ENCODE peak calls at places on chromosomes 13 and 19, in six cellular contexts. R, Y, H, M, E and B are unnamed samples. For H3K4me1, the result is how much of the 10 kb centered on the place peaks cover.

GRCh38 chr13:112877976-112878955 is 90.7 kb upstream of the MCF2L start:
- DNase-seq in E (no peak), M (no peak), R (no peak), H (no peak), Y (no peak), B (no peak)

GRCh38 chr13:36571444-36571843 is 102.4 kb upstream of the SERTM1 start:
- DNase-seq in H (no peak), E (no peak), Y (no peak), R (no peak), M (no peak), B (no peak)

GRCh38 chr13:106567421-106568224 is at the start of gene ARGLU1:
- DNase-seq in H (peak), E (peak), M (peak), Y (peak), R (peak), B (peak)

GRCh38 chr13:91111476-91112190 is 235.9 kb upstream of the MIR17HG start:
- DNase-seq in E (no peak), H (no peak), Y (no peak), R (no peak), M (no peak), B (no peak)

GRCh38 chr13:93420206-93420605 is 193.6 kb downstream of the GPC6 start:
- DNase-seq in M (no peak), H (no peak), E (no peak), R (no peak), Y (no peak), B (no peak)

GRCh38 chr19:43594081-43594697 is 1.7 kb downstream of the IRGQ start:
- DNase-seq in E (no peak), Y (no peak), M (no peak), R (no peak), H (no peak), B (no peak)

GRCh38 chr19:49114630-49115363 is 627 bp downstream of the LIN7B start:
- DNase-seq in R (peak), M (peak), H (peak), E (peak), Y (peak), B (no peak)

GRCh38 chr13:105184221-105184620 is 1351.2 kb downstream of the EFNB2 start:
- DNase-seq in E (no peak), H (no peak), M (no peak), R (no peak), Y (no peak), B (no peak)

GRCh38 chr13:76725211-76725610 is 161.0 kb downstream of the KCTD12 start:
- DNase-seq in E (no peak), M (peak), R (no peak), H (no peak), Y (no peak), B (no peak)

GRCh38 chr19:48625891-48626327 is 6.6 kb downstream of the SPHK2 start:
- DNase-seq in E (no peak), R (peak), Y (peak), H (no peak), M (no peak), B (no peak)

GRCh38 chr19:5394907-5395505 is 54.4 kb upstream of the PTPRS start:
- DNase-seq in H (no peak), E (no peak), Y (no peak), M (no peak), R (no peak), B (no peak)

GRCh38 chr19:51690359-51691121 is 2.6 kb upstream of the SPACA6 start:
- DNase-seq in H (peak), E (no peak), Y (peak), M (peak), R (peak), B (no peak)

GRCh38 chr19:16131648-16132047 is 11.8 kb upstream of the HSH2D start:
- DNase-seq in M (no peak), H (no peak), R (no peak), E (no peak), Y (no peak), B (no peak)

GRCh38 chr13:108269601-108270328 is at the start of gene TNFSF13B:
- DNase-seq in H (peak), Y (peak), R (peak), E (peak), M (peak), B (no peak)

GRCh38 chr13:112813552-112813951 is 123.7 kb downstream of the ATP11A start:
- DNase-seq in M (no peak), R (peak), Y (no peak), E (no peak), H (no peak), B (no peak)

GRCh38 chr19:29680447-29680846 is 15.2 kb downstream of the PLEKHF1 start:
- DNase-seq in H (peak), R (no peak), M (no peak), Y (peak), E (no peak), B (no peak)

GRCh38 chr13:74280795-74281490 is 146.7 kb upstream of the KLF12 start:
- DNase-seq in R (no peak), Y (no peak), H (no peak), E (no peak), M (no peak), B (no peak)

GRCh38 chr13:113887700-113888201 is 23.9 kb upstream of the GAS6 start:
- DNase-seq in M (peak), E (peak), R (no peak), H (no peak), Y (no peak), B (no peak)

GRCh38 chr19:45175663-45176345 is 2.2 kb downstream of the TRAPPC6A start:
- DNase-seq in E (no peak), Y (no peak), M (no peak), R (no peak), H (peak), B (no peak)

GRCh38 chr13:23628765-23629565 is 58.8 kb downstream of the TNFRSF19 start:
- DNase-seq in Y (no peak), H (no peak), M (no peak), E (no peak), R (no peak), B (no peak)

GRCh38 chr19:35509861-35510625 is 3.4 kb downstream of the DMKN start:
- DNase-seq in H (peak), M (peak), Y (peak), E (peak), R (peak), B (no peak)

GRCh38 chr13:99265162-99265822 is 7.1 kb upstream of the GPR18 start:
- DNase-seq in R (no peak), Y (no peak), E (no peak), H (no peak), M (no peak), B (no peak)

GRCh38 chr13:100652510-100652909 is 22.1 kb downstream of the TMTC4 start:
- DNase-seq in E (no peak), R (no peak), M (peak), Y (no peak), H (no peak), B (no peak)

GRCh38 chr13:37412271-37412683 is 186.3 kb downstream of the POSTN start:
- DNase-seq in H (no peak), R (no peak), Y (no peak), E (no peak), M (no peak), B (no peak)

GRCh38 chr13:46803586-46803985 is 6.6 kb upstream of the ESD start:
- DNase-seq in H (no peak), R (no peak), Y (no peak), M (no peak), E (no peak), B (no peak)

GRCh38 chr13:107459430-107459829 is 755.9 kb downstream of the LIG4 start:
- DNase-seq in R (no peak), E (no peak), M (no peak), H (no peak), Y (no peak), B (no peak)

GRCh38 chr19:14407889-14408640 is 11.1 kb downstream of the DDX39A start:
- DNase-seq in E (no peak), H (no peak), M (no peak), Y (peak), R (no peak), B (no peak)

GRCh38 chr19:14406645-14407331 is 12.4 kb downstream of the DDX39A start:
- DNase-seq in H (no peak), M (no peak), Y (no peak), R (no peak), E (no peak), B (no peak)

GRCh38 chr19:14404322-14404721 is 14.8 kb downstream of the DDX39A start:
- DNase-seq in E (no peak), R (no peak), M (no peak), H (no peak), Y (no peak), B (no peak)

GRCh38 chr19:14405380-14405757 is 13.8 kb downstream of the DDX39A start:
- DNase-seq in H (no peak), Y (no peak), M (no peak), R (no peak), E (no peak), B (no peak)

DNA sequence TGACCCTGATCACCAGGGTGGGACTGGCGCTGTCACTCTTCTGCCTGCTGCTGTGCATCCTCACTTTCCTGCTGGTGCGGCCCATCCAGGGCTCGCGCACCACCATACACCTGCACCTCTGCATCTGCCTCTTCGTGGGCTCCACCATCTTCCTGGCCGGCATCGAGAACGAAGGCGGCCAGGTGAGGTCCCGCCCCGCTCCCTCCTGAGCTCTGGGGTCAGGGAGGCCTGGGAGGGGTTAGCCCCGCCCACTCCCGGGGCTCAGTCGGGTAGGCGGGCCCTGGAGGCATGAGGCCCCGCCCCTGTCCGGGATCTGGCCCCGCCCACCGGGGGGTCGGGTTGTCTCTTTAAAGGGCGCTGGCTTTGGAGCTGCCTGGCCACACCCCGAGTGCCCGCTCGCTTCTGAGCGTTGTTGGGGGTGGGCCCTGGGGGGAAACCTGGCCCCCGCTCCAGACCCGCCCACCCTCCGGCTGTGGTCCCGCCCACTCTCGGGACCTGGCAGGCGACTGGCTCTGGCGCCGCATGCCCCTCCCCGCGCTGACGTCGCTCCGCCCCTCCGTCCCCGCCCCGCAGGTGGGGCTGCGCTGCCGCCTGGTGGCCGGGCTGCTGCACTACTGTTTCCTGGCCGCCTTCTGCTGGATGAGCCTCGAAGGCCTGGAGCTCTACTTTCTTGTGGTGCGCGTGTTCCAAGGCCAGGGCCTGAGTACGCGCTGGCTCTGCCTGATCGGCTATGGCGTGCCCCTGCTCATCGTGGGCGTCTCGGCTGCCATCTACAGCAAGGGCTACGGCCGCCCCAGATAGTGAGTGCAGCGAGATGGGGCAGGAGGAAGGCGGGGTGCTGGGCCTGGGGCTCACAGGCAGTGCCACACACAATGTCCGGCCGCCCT is 13.1 kb downstream of the DDX39A start:
- DNase-seq in R (peak), Y (peak), M (peak), E (peak), H (peak), B (no peak)
- H3K4me3 ChIP-seq in R (no peak), Y (peak), M (peak), E (peak), H (peak), B (peak)

GRCh38 chr19:2326699-2327360 is 1.6 kb downstream of the LSM7 start:
- DNase-seq in R (no peak), M (no peak), E (no peak), Y (no peak), H (no peak), B (no peak)
- H3K4me1 ChIP-seq in R (under half), M (under half), E (half or more), Y (under half), H (under half), B (under half)

GRCh38 chr19:17580470-17581000 is 25.1 kb downstream of the COLGALT1 start:
- DNase-seq in H (no peak), R (no peak), E (no peak), Y (no peak), M (no peak), B (no peak)
- TF ChIP-seq CTCF in H (no peak), R (no peak), E (no peak), Y (no peak), M (no peak), B (no peak)

GRCh38 chr13:101919541-101920306 is 467.2 kb downstream of the ITGBL1 start:
- DNase-seq in M (peak), E (no peak), R (no peak), H (peak), Y (no peak), B (no peak)
- H3K4me3 ChIP-seq in M (no peak), E (no peak), R (no peak), H (peak), Y (no peak), B (peak)

DNA sequence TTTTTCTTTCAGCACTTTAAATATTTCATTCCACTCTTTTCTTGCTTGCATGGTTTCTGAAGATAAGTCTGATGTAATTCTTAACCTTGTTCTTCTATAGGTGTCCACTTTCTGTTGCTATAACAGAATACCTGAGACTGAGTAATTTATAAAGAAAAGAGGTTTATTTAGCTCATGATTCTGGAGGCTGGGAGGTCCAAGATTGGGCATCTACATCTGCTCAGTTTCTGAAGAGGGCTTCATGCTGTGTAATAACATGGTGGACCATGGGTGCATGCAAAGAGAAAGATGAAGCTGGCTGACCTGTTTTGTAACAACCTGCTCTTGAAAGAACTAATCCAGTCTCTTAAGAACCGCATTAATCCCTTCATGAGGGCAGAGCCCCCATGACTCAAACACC is 9.8 kb upstream of the FGF9 start:
- DNase-seq in H (no peak), M (no peak), Y (no peak), R (no peak), E (no peak), B (no peak)
- H3K4me1 ChIP-seq in H (under half), M (under half), Y (under half), R (under half), E (under half), B (under half)